ENCODE peak calls at places on chromosomes 11 and 22, in eight cellular contexts. Y, S, G, E, Z, J, Q and R are unnamed samples. For H3K4me1, the result is how much of the 10 kb centered on the place peaks cover.

GRCh38 chr11:46643986-46644385 is 26.6 kb downstream of the ATG13 start:
- ATAC-seq in J (no peak), Q (no peak), Y (no peak), Z (no peak), E (no peak), S (no peak), G (no peak), R (no peak)

GRCh38 chr11:104967493-104968364 is 645 bp downstream of the CASP4 start:
- ATAC-seq in E (peak), J (no peak), G (peak), Z (no peak), Y (no peak), S (peak), Q (no peak), R (peak)

GRCh38 chr11:134461621-134462020 is 49.6 kb upstream of the B3GAT1 start:
- ATAC-seq in J (no peak), S (no peak), G (no peak), Z (no peak), E (no peak), Y (no peak), Q (no peak), R (no peak)

GRCh38 chr11:14894657-14895598 is 2.9 kb upstream of the CYP2R1 start:
- ATAC-seq in E (no peak), Z (no peak), Q (peak), G (no peak), J (no peak), S (no peak), Y (no peak), R (no peak)

GRCh38 chr22:35315855-35316745 is 16.4 kb downstream of the TOM1 start:
- ATAC-seq in Z (no peak), J (peak), E (peak), S (peak), Q (no peak), G (no peak), Y (no peak), R (no peak)

GRCh38 chr22:35997438-35997837 is 31.2 kb downstream of the RBFOX2 start:
- ATAC-seq in J (no peak), G (no peak), Y (no peak), E (peak), Z (no peak), S (no peak), Q (no peak), R (no peak)

GRCh38 chr22:39773976-39774539 is 119.5 kb downstream of the ENTHD1 start:
- ATAC-seq in Q (peak), G (peak), E (no peak), Z (no peak), S (no peak), Y (no peak), J (no peak), R (no peak)

GRCh38 chr11:65621460-65621859 is 5.9 kb downstream of the PCNX3 start:
- ATAC-seq in S (no peak), J (no peak), E (no peak), G (no peak), Z (no peak), Q (no peak), Y (no peak), R (no peak)

GRCh38 chr11:115848080-115848479 is 343.9 kb upstream of the CADM1 start:
- ATAC-seq in Z (no peak), E (no peak), S (no peak), Q (no peak), G (no peak), J (no peak), Y (no peak), R (no peak)

GRCh38 chr22:41966607-41967240 is 2.5 kb upstream of the SEPTIN3 start:
- ATAC-seq in Q (peak), Y (no peak), Z (peak), E (peak), J (no peak), G (peak), S (peak), R (no peak)

GRCh38 chr11:115219378-115219777 is 284.8 kb downstream of the CADM1 start:
- ATAC-seq in Y (no peak), G (no peak), Q (no peak), E (peak), Z (no peak), J (peak), S (no peak), R (no peak)

GRCh38 chr11:2142762-2143202 is 3.6 kb upstream of the IGF2 start:
- ATAC-seq in G (peak), Q (no peak), Z (no peak), S (no peak), J (no peak), E (no peak), Y (no peak), R (no peak)

GRCh38 chr11:7319501-7319900 is 67.8 kb downstream of the SYT9 start:
- ATAC-seq in J (no peak), Z (no peak), G (no peak), Q (no peak), S (no peak), Y (no peak), E (no peak), R (no peak)

GRCh38 chr11:33801821-33802413 is 27.6 kb upstream of the FBXO3 start:
- ATAC-seq in G (peak), S (peak), E (peak), Z (peak), Q (peak), Y (peak), J (peak), R (no peak)

GRCh38 chr11:72787262-72788104 is 6.4 kb downstream of the STARD10 start:
- ATAC-seq in Y (no peak), J (no peak), Z (peak), Q (peak), G (peak), E (no peak), S (no peak), R (no peak)

DNA sequence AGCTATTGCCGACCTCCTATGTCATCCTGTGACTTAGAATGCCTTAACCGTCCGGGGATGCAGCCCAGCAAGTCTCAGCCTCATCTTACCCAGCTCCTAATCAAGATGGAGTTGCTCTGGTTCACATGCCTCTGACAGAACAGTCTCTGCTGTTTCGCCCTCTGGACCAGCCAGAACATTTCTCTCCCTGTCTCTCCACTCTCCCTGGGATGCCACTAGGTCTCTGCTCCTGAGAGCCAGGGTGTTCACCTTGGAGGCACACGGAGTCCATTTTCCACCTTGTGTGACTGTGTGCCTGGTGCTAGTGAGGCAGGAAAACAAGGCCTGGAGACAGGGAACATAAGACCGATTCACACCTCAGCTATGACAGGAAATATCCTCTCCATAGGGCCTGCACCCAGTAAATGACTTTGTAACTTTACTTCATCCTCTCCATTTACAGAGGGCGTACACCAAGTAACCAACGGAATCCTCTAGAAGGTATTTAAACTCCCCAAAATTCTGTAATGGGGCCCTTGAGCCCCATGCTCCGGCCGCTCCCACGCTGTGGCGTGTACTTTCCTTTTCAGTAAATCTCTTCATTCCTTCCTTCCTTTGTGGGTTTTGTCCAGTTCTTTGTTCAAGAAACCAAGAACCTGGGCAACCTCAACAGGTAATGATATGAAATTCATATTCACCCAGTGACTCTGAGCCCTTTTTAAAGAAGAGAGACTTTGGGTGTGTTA is 16.7 kb upstream of the B4GALNT4 start:
- ATAC-seq in S (no peak), J (no peak), Y (no peak), G (no peak), Q (no peak), Z (no peak), E (no peak), R (no peak)
- H3K4me1 ChIP-seq in S (under half), J (under half), Y (under half), G (under half), Q (half or more), Z (under half), E (under half), R (under half)

GRCh38 chr11:113373981-113374560 is 13.5 kb upstream of the ANKK1 start:
- ATAC-seq in J (no peak), Q (peak), E (no peak), G (no peak), S (no peak), Y (no peak), Z (no peak), R (no peak)

GRCh38 chr11:113376156-113376555 is 11.4 kb upstream of the ANKK1 start:
- ATAC-seq in G (no peak), S (peak), J (no peak), Y (no peak), E (no peak), Z (no peak), Q (no peak), R (no peak)

GRCh38 chr11:113377606-113378005 is 10.0 kb upstream of the ANKK1 start:
- ATAC-seq in Z (no peak), Q (no peak), Y (no peak), S (no peak), E (no peak), G (peak), J (no peak), R (no peak)

GRCh38 chr11:113373306-113373705 is 14.3 kb upstream of the ANKK1 start:
- ATAC-seq in J (no peak), E (peak), Q (no peak), S (no peak), G (peak), Z (no peak), Y (no peak), R (no peak)

DNA sequence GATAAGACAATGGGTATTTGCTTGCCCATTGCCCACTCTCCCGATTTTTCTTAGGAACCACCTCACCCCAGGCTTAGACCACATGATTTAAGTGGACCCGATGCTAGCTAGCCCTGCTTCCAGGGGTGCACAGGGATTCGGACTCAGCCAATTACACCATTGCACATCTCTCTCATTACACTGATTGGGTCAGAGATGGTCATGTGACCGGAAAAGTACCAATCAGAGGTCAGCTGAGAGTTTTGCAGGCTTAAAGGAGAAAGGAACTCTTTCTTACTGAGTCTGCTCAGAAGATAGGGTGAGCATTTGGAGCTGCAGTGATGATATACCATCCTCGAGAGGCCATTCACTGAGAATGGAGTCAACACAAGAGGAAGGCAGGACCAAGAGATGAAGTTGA is 12.2 kb upstream of the ANKK1 start:
- ATAC-seq in J (no peak), Y (no peak), G (no peak), E (no peak), S (no peak), Z (no peak), Q (peak), R (no peak)
- H3K27ac ChIP-seq in J (no peak), Y (no peak), G (no peak), E (no peak), S (no peak), Z (no peak), Q (no peak), R (no peak)

DNA sequence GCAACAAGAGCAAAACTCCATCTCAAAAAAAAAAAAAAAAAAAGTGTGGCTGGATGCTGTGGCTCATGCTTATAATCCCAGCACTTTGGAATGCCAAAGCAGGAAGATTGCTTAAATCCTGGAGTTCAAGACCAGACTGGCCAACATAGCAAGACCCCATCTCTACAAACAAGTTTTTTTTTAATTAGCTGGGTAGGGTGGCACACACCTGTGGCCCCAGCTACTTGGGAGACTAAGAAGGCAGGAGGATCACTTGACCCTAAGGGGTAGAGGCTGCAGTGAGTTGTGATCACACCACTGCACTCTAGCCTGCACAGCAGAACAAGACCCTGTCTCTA is 19.0 kb upstream of the FEZ1 start:
- ATAC-seq in S (no peak), Q (no peak), G (no peak), Z (no peak), J (no peak), E (no peak), Y (no peak), R (no peak)
- H3K4me3 ChIP-seq in S (no peak), Q (no peak), G (no peak), Z (no peak), J (no peak), E (no peak), Y (no peak), R (no peak)

GRCh38 chr22:20434773-20435172 is 2.9 kb downstream of the SCARF2 start:
- ATAC-seq in Q (no peak), S (no peak), E (no peak), J (no peak), Z (no peak), Y (no peak), G (no peak), R (no peak)

GRCh38 chr22:20433191-20433590 is 4.4 kb downstream of the SCARF2 start:
- ATAC-seq in Y (no peak), S (no peak), G (no peak), Q (no peak), J (no peak), Z (no peak), E (no peak), R (no peak)

GRCh38 chr22:20432244-20432686 is 5.4 kb downstream of the SCARF2 start:
- ATAC-seq in J (no peak), Z (no peak), S (no peak), G (no peak), Q (no peak), Y (no peak), E (no peak), R (no peak)

GRCh38 chr22:20434264-20434751 is 3.3 kb downstream of the SCARF2 start:
- ATAC-seq in Y (no peak), E (no peak), S (no peak), J (no peak), Z (no peak), Q (no peak), G (no peak), R (no peak)

DNA sequence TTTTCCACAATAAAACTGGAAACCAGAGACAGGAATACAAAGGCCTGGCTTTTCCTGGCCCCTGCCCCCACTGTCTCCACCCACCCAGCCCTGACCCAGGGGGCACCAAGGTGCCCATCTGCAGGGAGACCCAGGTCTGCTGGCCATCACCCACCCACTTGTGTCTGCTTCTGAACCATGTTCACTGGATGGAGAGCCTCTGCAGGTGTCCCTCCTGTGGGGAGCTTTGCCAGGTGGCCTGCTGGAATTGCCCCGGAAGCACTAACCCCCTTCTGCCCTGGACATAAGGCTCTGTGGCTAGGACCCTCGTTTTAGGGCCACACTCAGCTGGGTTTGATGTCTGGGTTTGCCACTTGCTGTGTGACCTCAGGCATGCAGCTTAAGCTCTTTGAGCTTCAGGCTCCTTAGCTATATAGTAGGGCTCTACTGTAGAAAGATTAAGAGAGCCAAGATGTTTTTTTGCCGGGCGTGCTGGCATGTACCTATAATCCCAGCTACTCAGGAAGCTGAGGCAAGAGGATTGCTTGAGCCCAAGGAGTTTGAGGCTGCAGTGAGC is 3.9 kb downstream of the SCARF2 start:
- ATAC-seq in J (no peak), Q (no peak), Y (no peak), G (no peak), E (no peak), Z (no peak), S (no peak), R (no peak)
- H3K4me1 ChIP-seq in J (under half), Q (under half), Y (under half), G (under half), E (under half), Z (under half), S (under half), R (under half)

GRCh38 chr11:75004215-75004614 is 15.5 kb downstream of the NEU3 start:
- ATAC-seq in E (no peak), Q (no peak), J (no peak), G (no peak), Y (no peak), Z (no peak), S (no peak), R (no peak)

GRCh38 chr11:75001686-75002085 is 13.0 kb downstream of the NEU3 start:
- ATAC-seq in E (no peak), Z (no peak), S (no peak), Y (no peak), J (no peak), Q (no peak), G (no peak), R (no peak)

DNA sequence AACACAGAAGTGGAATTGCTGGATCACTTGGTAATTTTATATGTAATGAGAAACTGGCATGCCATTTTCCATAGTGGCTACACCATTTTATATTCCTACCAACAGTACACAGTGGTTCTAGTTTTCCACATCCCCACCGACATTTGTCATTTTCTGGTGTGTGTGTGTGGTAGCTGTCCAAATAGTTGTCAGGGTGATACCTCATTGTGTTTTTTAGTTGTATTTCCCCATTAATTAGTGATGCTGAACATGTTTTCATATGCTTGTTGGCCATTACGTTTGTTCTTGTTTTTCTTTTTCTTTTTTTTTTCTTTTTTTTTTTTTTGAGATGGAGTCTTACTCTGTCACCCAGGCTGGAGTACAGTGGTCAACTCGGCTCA is 12.2 kb downstream of the NEU3 start:
- ATAC-seq in Q (no peak), J (no peak), G (no peak), Z (no peak), Y (no peak), S (no peak), E (no peak), R (no peak)
- H3K27ac ChIP-seq in Q (no peak), J (no peak), G (no peak), Z (no peak), Y (no peak), S (no peak), E (no peak), R (no peak)

GRCh38 chr22:19085233-19086043 is 36.8 kb downstream of the DGCR2 start:
- ATAC-seq in Q (peak), S (peak), G (peak), J (peak), E (peak), Y (no peak), Z (peak), R (no peak)
- H3K4me3 ChIP-seq in Q (no peak), S (no peak), G (no peak), J (no peak), E (no peak), Y (no peak), Z (no peak), R (no peak)

DNA sequence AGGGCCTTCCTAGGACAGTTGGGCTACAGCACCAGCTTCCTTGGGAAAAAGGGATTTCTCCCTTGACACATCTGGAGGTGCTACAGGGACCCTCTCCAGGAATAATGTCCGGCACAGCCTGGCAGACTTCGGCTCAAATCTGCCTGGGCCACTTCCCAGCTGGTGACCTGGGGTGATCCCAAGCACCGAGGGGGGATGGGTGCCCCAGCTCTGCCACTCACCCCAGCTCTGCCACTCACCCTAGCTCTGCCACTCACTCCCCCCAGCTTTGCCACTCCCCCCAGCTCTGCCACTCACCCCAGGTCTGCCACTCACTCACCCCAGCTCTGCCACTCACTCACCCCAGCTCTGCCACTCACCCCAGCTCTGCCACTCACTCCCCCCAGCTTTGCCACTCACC is 9.9 kb downstream of the OSBPL5 start:
- ATAC-seq in E (no peak), Z (no peak), Q (no peak), G (no peak), Y (no peak), J (no peak), S (no peak), R (no peak)
- H3K4me1 ChIP-seq in E (under half), Z (under half), Q (under half), G (under half), Y (under half), J (half or more), S (under half), R (half or more)

DNA sequence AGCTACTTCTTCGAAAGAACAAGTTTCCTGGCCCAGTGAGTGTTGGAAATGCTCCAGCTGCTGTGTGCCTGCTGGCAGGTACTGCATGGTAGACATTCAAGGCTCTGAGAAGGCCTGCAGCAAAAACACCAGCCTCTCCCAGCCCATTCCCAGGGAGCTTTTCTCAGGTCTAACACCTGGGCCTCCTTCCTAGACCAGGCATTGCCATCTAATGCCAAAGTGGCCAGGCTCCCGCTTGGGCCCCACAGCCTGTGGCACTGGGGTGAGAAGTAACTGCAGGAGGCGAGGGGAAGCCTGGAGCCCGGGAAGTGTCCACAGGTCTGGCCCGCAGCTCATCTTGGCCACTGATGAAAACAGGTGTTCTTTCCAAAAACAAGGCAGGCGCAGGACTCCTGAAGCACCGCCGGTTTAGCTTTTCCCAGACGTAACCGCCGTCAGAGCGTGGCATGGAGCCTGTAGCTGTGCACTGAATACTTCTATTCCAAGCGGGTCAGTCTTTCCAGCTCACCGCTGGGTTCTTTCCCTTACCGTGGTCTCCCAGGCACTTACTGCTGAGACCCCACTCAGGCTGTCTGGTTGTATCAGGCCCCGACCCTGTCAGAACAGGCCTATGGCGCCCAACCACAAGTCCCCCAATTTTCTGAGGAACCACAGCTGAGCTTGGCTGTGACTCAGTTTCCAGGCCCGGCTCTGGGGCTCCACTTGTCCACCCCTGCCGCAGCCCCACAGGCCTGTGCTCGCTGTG is 1.2 kb upstream of the TCIRG1 start:
- ATAC-seq in Y (no peak), G (no peak), E (no peak), Z (no peak), S (no peak), Q (no peak), J (no peak), R (no peak)
- H3K27ac ChIP-seq in Y (peak), G (peak), E (peak), Z (peak), S (peak), Q (peak), J (peak), R (peak)